ENCODE peak calls at places on chromosomes 6 and 20, in five cellular contexts. A, B, F, H and K are unnamed samples.

GRCh38 chr20:1061484-1062221 is 56.7 kb upstream of the PSMF1 start:
- DNase-seq in A (no peak), B (no peak), F (no peak), H (no peak), K (no peak)

GRCh38 chr6:108673602-108674001 is 112.9 kb downstream of the FOXO3 start:
- DNase-seq in A (no peak), B (no peak), F (no peak), H (no peak), K (no peak)

GRCh38 chr6:165653196-165653595 is 9.8 kb downstream of the PDE10A start:
- DNase-seq in A (no peak), B (no peak), F (no peak), H (no peak), K (no peak)

GRCh38 chr6:65787787-65788186 is 80.8 kb upstream of the EYS start:
- DNase-seq in A (no peak), B (no peak), F (no peak), H (no peak), K (no peak)

GRCh38 chr6:29708432-29709177 is 14.6 kb upstream of the HLA-F start:
- DNase-seq in A (no peak), B (no peak), F (no peak), H (no peak), K (no peak)

GRCh38 chr6:5078121-5078695 is 6.9 kb upstream of the PPP1R3G start:
- DNase-seq in A (no peak), B (no peak), F (no peak), H (no peak), K (no peak)

GRCh38 chr20:1015181-1015580 is 13.1 kb upstream of the RSPO4 start:
- DNase-seq in A (no peak), B (no peak), F (no peak), H (no peak), K (no peak)

GRCh38 chr6:77633471-77633870 is 19.4 kb upstream of the MEI4 start:
- DNase-seq in A (no peak), B (no peak), F (no peak), H (no peak), K (no peak)

GRCh38 chr20:34582911-34583310 is 24.4 kb downstream of the MAP1LC3A start:
- DNase-seq in A (no peak), B (no peak), F (no peak), H (no peak), K (no peak)

GRCh38 chr6:83536034-83536646 is 23.8 kb downstream of the PRSS35 start:
- DNase-seq in A (peak; percentile 43), B (peak; percentile 72), F (no peak), H (no peak), K (peak; percentile 2)

GRCh38 chr6:144736763-144737162 is 451.6 kb downstream of the UTRN start:
- DNase-seq in A (no peak), B (peak; percentile 13), F (no peak), H (no peak), K (no peak)

GRCh38 chr6:3775386-3775785 is 23.9 kb upstream of the PXDC1 start:
- DNase-seq in A (no peak), B (no peak), F (no peak), H (no peak), K (no peak)

GRCh38 chr6:240151-240550 is 52.1 kb upstream of the DUSP22 start:
- DNase-seq in A (no peak), B (no peak), F (no peak), H (no peak), K (no peak)

GRCh38 chr6:71403422-71404134 is 115.0 kb downstream of the OGFRL1 start:
- DNase-seq in A (no peak), B (peak; percentile 16), F (no peak), H (no peak), K (no peak)

GRCh38 chr20:38144608-38145093 is 20.4 kb downstream of the TGM2 start:
- DNase-seq in A (no peak), B (no peak), F (no peak), H (no peak), K (no peak)

GRCh38 chr20:53142225-53142624 is 170.1 kb downstream of the TSHZ2 start:
- DNase-seq in A (no peak), B (no peak), F (no peak), H (no peak), K (no peak)

GRCh38 chr20:50318709-50319108 is 128.1 kb downstream of the CEBPB start:
- DNase-seq in A (no peak), B (no peak), F (no peak), H (no peak), K (no peak)

GRCh38 chr20:16283978-16284377 is 289.3 kb downstream of the KIF16B start:
- DNase-seq in A (no peak), B (no peak), F (no peak), H (no peak), K (no peak)

GRCh38 chr6:44233560-44234100 is 10.2 kb downstream of the SLC29A1 start:
- DNase-seq in A (no peak), B (no peak), F (no peak), H (peak; percentile 39), K (no peak)

GRCh38 chr6:163243691-163244505 is 170.6 kb upstream of the QKI start:
- DNase-seq in A (no peak), B (no peak), F (no peak), H (no peak), K (no peak)

GRCh38 chr6:169174516-169175359 is 78.9 kb downstream of the THBS2 start:
- DNase-seq in A (no peak), B (no peak), F (no peak), H (no peak), K (no peak)

GRCh38 chr6:169172435-169172834 is 81.2 kb downstream of the THBS2 start:
- DNase-seq in A (peak; percentile 78), B (no peak), F (no peak), H (no peak), K (no peak)

GRCh38 chr6:169172946-169173345 is 80.7 kb downstream of the THBS2 start:
- DNase-seq in A (no peak), B (no peak), F (no peak), H (no peak), K (no peak)

GRCh38 chr6:169175360-169175887 is 78.2 kb downstream of the THBS2 start:
- DNase-seq in A (no peak), B (no peak), F (no peak), H (no peak), K (no peak)

DNA sequence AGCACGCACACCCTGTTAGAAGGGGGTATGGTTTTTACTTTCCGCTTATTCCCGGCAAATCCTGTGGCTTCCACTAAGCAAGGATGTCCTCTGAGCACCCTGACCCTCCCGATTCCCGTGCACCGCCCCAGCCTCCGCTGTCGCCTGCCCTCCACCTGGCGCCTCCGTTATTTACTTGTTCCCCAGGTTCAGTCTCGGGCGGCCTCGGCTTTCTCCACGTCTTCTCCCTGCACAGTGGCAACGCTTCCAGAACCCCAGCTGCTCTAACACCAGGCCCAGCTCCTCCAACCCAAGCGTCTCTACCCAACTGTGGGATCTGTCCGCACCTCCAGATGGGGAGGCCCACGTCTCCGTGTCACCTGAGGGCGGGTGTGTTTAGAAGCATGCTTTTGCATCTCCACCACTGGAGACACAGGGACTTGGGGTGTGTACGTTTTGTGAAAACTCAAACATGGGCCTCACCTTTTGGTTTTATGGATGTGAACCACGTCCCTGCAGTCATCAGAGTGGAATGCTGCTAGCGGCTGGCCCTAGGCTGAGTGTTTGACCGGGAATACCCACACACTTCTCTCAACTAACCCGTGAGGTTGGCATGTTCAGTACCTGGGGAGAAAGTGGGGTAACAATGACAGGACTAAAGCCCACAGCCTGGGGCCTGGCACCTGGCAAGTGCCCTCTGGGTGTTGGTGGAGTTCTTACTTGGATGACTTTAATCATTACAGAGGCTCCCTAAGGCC is 79.9 kb downstream of the THBS2 start:
- DNase-seq in A (no peak), B (no peak), F (no peak), H (no peak), K (no peak)
- H3K27ac ChIP-seq in A (no peak overlapping the region), B (no peak overlapping the region), F (no peak overlapping the region), H (no peak overlapping the region), K (no peak overlapping the region)

GRCh38 chr20:59159822-59160740 is 3.5 kb upstream of the ZNF831 start:
- DNase-seq in A (no peak), B (no peak), F (no peak), H (no peak), K (no peak)

GRCh38 chr20:59157064-59157463 is 6.6 kb upstream of the ZNF831 start:
- DNase-seq in A (no peak), B (no peak), F (no peak), H (no peak), K (no peak)

GRCh38 chr20:59158673-59159072 is 4.9 kb upstream of the ZNF831 start:
- DNase-seq in A (no peak), B (no peak), F (no peak), H (no peak), K (no peak)

GRCh38 chr20:59157961-59158541 is 5.6 kb upstream of the ZNF831 start:
- DNase-seq in A (no peak), B (peak; percentile 11), F (no peak), H (no peak), K (no peak)

DNA sequence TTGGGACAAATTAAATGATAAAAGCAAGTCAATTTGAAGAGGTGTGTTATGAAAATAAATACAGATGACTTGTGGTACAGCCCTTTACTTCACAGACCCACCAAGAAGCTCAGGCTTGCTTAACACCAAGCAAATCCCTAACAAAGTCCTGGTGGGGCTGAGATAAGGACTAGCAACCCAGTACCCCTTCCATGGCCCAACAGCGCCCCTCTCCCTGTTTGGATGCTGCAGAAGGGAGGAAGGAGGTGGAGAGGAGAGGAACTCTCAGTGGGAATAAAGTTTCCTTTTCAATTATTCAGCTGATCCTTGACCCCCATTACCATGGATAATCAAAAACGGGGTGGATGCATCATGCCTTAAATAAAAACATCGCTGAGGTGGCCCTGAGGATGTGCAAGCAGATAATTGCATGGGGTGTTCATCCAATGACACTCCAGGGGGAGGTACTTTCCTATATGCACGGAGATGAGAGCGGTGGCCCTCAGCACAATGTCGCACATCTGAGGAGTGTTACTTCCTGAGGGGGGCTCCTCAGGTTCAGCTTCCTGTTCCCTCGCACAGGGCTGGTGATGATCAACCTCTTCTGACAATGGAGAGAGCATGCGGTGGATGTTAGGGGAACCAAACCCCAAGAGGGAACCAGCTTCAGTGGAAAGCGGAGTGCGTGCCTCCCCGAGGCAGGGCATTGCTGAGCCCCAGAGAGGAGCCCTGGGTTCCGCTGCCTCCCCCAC is 4.4 kb upstream of the ZNF831 start:
- DNase-seq in A (no peak), B (peak; percentile 38), F (no peak), H (no peak), K (no peak)
- H3K27ac ChIP-seq in A (peak overlapping the region; percentile 22), B (no peak overlapping the region), F (peak overlapping the region; percentile 83), H (no peak overlapping the region), K (no peak overlapping the region)

DNA sequence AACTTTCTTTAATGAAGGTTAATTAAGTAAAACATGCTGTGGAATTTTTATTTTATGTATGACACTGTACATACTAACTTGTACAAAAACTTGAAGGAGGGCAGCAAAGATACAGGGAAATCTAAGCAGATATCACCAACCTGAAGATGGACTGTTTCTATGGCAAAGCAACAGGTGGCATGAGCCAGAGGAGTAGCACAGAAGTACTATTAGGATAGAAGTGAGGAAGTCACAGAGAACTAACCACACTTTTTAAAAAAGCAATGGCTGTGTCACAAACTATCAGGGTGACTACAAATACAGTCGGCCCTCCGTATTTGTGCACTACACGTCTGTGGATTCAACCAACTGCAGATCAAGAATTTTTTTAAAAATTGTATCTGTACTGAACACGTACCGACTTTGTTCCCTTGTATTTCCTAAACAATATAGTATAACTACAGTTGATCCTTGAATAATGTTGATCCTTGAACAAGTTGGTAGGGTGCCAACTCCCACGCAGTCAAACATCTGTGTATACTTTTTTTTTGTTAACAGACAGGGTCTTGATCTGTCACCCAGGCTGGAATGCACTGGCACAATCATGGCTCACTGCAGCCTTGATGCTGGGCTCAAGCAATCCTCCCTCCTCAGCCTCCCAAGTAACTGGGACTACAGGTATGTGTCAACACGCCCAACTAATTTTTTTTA is 61.0 kb downstream of the NUDT3 start:
- DNase-seq in A (no peak), B (no peak), F (no peak), H (no peak), K (no peak)
- H3K27ac ChIP-seq in A (no peak overlapping the region), B (no peak overlapping the region), F (peak overlapping the region; percentile 22), H (no peak overlapping the region), K (no peak overlapping the region)

GRCh38 chr6:11209369-11209768 is 23.1 kb downstream of the NEDD9 start:
- DNase-seq in A (no peak), B (no peak), F (no peak), H (no peak), K (no peak)
- H3K27ac ChIP-seq in A (no peak overlapping the region), B (no peak overlapping the region), F (peak overlapping the region; percentile 78), H (peak overlapping the region; percentile 40), K (no peak overlapping the region)